ENCODE peak calls at places on chromosomes 4 and X, in five cellular contexts. One of them, this sample, is unnamed.

GRCh38 chr4:82851902-82852750 is 38.8 kb downstream of the SEC31A start:
- DNase-seq in suprapubic skin: no peak
- DNase-seq in adrenal gland: no peak
- DNase-seq in endothelial cell of umbilical vein: peak; percentile 61
- DNase-seq in transverse colon: no peak
- DNase-seq in this sample: no peak

GRCh38 chrX:1581132-1581531 is 10.3 kb upstream of the AKAP17A start:
- DNase-seq in adrenal gland: peak; percentile 76
- DNase-seq in suprapubic skin: no peak
- DNase-seq in endothelial cell of umbilical vein: peak; percentile 64
- DNase-seq in transverse colon: peak; percentile 65
- DNase-seq in this sample: no peak

GRCh38 chrX:13651150-13651549 is 1.8 kb upstream of the TCEANC start:
- DNase-seq in transverse colon: no peak
- DNase-seq in endothelial cell of umbilical vein: no peak
- DNase-seq in adrenal gland: no peak
- DNase-seq in suprapubic skin: no peak
- DNase-seq in this sample: no peak

GRCh38 chr4:89939464-89939863 is 44.8 kb downstream of the MMRN1 start:
- DNase-seq in adrenal gland: no peak
- DNase-seq in endothelial cell of umbilical vein: no peak
- DNase-seq in transverse colon: no peak
- DNase-seq in suprapubic skin: no peak
- DNase-seq in this sample: no peak

GRCh38 chrX:65451663-65452062 is 82.9 kb downstream of the LAS1L start:
- DNase-seq in endothelial cell of umbilical vein: peak; percentile 19
- DNase-seq in suprapubic skin: no peak
- DNase-seq in adrenal gland: peak; percentile 8
- DNase-seq in transverse colon: peak; percentile 8
- DNase-seq in this sample: no peak

GRCh38 chrX:18389968-18390367 is 35.4 kb upstream of the CDKL5 start:
- DNase-seq in transverse colon: no peak
- DNase-seq in endothelial cell of umbilical vein: no peak
- DNase-seq in adrenal gland: no peak
- DNase-seq in suprapubic skin: no peak
- DNase-seq in this sample: no peak

GRCh38 chrX:109681475-109682081 is 51.5 kb downstream of the ACSL4 start:
- DNase-seq in endothelial cell of umbilical vein: no peak
- DNase-seq in adrenal gland: no peak
- DNase-seq in transverse colon: no peak
- DNase-seq in suprapubic skin: no peak
- DNase-seq in this sample: no peak

GRCh38 chr4:142035556-142035955 is 399.2 kb downstream of the IL15 start:
- DNase-seq in transverse colon: no peak
- DNase-seq in adrenal gland: no peak
- DNase-seq in suprapubic skin: no peak
- DNase-seq in endothelial cell of umbilical vein: no peak
- DNase-seq in this sample: no peak

GRCh38 chr4:84638092-84638491 is 55.2 kb downstream of the CDS1 start:
- DNase-seq in adrenal gland: no peak
- DNase-seq in transverse colon: no peak
- DNase-seq in endothelial cell of umbilical vein: no peak
- DNase-seq in suprapubic skin: no peak
- DNase-seq in this sample: no peak

GRCh38 chr4:70704333-70705145 is 16.2 kb downstream of the UTP3 start:
- DNase-seq in adrenal gland: peak; percentile 84
- DNase-seq in transverse colon: peak; percentile 88
- DNase-seq in suprapubic skin: peak; percentile 91
- DNase-seq in endothelial cell of umbilical vein: peak; percentile 81
- DNase-seq in this sample: peak; percentile 65

GRCh38 chr4:106126062-106126461 is 189.9 kb downstream of the TBCK start:
- DNase-seq in endothelial cell of umbilical vein: no peak
- DNase-seq in transverse colon: no peak
- DNase-seq in suprapubic skin: no peak
- DNase-seq in adrenal gland: no peak
- DNase-seq in this sample: no peak

GRCh38 chr4:37661643-37662221 is 24.4 kb downstream of the RELL1 start:
- DNase-seq in transverse colon: no peak
- DNase-seq in endothelial cell of umbilical vein: peak; percentile 48
- DNase-seq in suprapubic skin: no peak
- DNase-seq in adrenal gland: no peak
- DNase-seq in this sample: no peak

GRCh38 chrX:130048686-130049222 is 61.5 kb downstream of the ELF4 start:
- DNase-seq in transverse colon: no peak
- DNase-seq in suprapubic skin: no peak
- DNase-seq in adrenal gland: no peak
- DNase-seq in endothelial cell of umbilical vein: no peak
- DNase-seq in this sample: no peak

GRCh38 chr4:40626183-40626990 is 3.3 kb downstream of the RBM47 start:
- DNase-seq in transverse colon: no peak
- DNase-seq in endothelial cell of umbilical vein: no peak
- DNase-seq in suprapubic skin: no peak
- DNase-seq in adrenal gland: peak; percentile 81
- DNase-seq in this sample: no peak

GRCh38 chrX:15761564-15762191 is 23.6 kb downstream of the CA5B start:
- DNase-seq in adrenal gland: peak; percentile 17
- DNase-seq in suprapubic skin: no peak
- DNase-seq in endothelial cell of umbilical vein: peak; percentile 20
- DNase-seq in transverse colon: no peak
- DNase-seq in this sample: no peak

GRCh38 chrX:129139837-129140679 is 383.2 kb downstream of the SMARCA1 start:
- DNase-seq in transverse colon: no peak
- DNase-seq in endothelial cell of umbilical vein: no peak
- DNase-seq in adrenal gland: no peak
- DNase-seq in suprapubic skin: no peak
- DNase-seq in this sample: no peak

GRCh38 chr4:122758033-122758432 is 25.5 kb downstream of the BBS12 start:
- DNase-seq in transverse colon: peak; percentile 29
- DNase-seq in endothelial cell of umbilical vein: peak; percentile 65
- DNase-seq in suprapubic skin: no peak
- DNase-seq in adrenal gland: no peak
- DNase-seq in this sample: no peak

GRCh38 chr4:116357758-116358157 is 727.6 kb downstream of the TRAM1L1 start:
- DNase-seq in transverse colon: peak; percentile 11
- DNase-seq in adrenal gland: no peak
- DNase-seq in suprapubic skin: no peak
- DNase-seq in endothelial cell of umbilical vein: peak; percentile 45
- DNase-seq in this sample: peak; percentile 10

GRCh38 chr4:51843309-51844156 is 580 bp downstream of the DCUN1D4 start:
- DNase-seq in suprapubic skin: peak; percentile 91
- DNase-seq in transverse colon: peak; percentile 73
- DNase-seq in adrenal gland: peak; percentile 84
- DNase-seq in endothelial cell of umbilical vein: peak; percentile 54
- DNase-seq in this sample: peak; percentile 70

DNA sequence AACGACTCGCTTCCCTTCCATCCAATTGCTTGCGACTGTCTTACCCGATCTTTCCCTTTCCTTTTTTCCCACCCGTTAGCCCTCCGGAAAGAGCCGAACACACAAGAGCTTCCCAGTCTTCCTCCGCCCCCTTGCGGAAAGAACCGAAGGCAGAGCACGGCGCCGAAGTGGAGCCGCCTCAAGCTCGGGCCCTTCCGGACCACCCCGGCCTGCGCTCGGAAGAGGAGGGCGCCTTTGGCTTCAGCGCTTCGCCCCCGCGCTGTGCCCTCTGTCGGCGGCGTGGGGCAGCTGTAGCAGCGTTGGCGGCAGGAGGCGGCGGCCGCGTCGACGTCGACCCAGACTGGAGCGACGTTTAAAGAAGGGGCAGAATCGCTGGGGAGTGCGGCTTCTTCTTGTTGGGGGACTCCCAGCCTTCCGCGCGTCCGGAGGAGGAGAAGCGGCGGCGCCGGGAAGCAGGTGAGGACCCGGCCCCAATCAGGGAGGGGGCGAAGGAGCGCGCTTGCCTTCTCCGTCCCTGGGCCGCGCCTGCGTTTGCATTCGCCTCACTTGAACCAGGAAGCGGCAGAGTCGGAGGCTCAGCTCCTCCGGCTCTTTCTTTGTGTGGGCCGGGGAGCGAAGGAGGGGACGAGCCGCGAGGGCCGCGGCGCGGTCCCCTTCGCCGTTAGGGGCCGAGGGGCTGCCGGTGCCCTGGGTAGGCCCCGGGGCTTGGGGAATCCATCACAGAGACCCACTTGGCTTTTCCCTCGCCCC is at the start of gene ZBTB33:
- DNase-seq in adrenal gland: peak; percentile 91
- DNase-seq in endothelial cell of umbilical vein: peak; percentile 96
- DNase-seq in suprapubic skin: peak; percentile 91
- DNase-seq in transverse colon: peak; percentile 91
- DNase-seq in this sample: peak; percentile 80
- TF ChIP-seq POLR2A in adrenal gland: peak; percentile 56
- TF ChIP-seq POLR2A in endothelial cell of umbilical vein: no peak
- TF ChIP-seq POLR2A in suprapubic skin: no peak
- TF ChIP-seq POLR2A in transverse colon: peak; percentile 88
- TF ChIP-seq POLR2A in this sample: peak; percentile 58

GRCh38 chr4:6884341-6884870 is 25.2 kb upstream of the TBC1D14 start:
- DNase-seq in endothelial cell of umbilical vein: no peak
- DNase-seq in suprapubic skin: no peak
- DNase-seq in transverse colon: no peak
- DNase-seq in adrenal gland: no peak
- DNase-seq in this sample: no peak
- H3K27ac ChIP-seq in endothelial cell of umbilical vein: no peak overlapping the region
- H3K27ac ChIP-seq in suprapubic skin: no peak overlapping the region
- H3K27ac ChIP-seq in transverse colon: no peak overlapping the region
- H3K27ac ChIP-seq in adrenal gland: no peak overlapping the region
- H3K27ac ChIP-seq in this sample: peak overlapping the region; percentile 94

GRCh38 chr4:55395529-55396304 is at the start of gene TMEM165:
- DNase-seq in adrenal gland: peak; percentile 94
- DNase-seq in endothelial cell of umbilical vein: peak; percentile 88
- DNase-seq in suprapubic skin: peak; percentile 94
- DNase-seq in transverse colon: peak; percentile 97
- DNase-seq in this sample: peak; percentile 88

GRCh38 chr4:55397521-55398321 is 2.0 kb downstream of the TMEM165 start:
- DNase-seq in suprapubic skin: no peak
- DNase-seq in endothelial cell of umbilical vein: peak; percentile 53
- DNase-seq in transverse colon: no peak
- DNase-seq in adrenal gland: peak; percentile 11
- DNase-seq in this sample: no peak

GRCh38 chr4:55395218-55395528 is 584 bp upstream of the TMEM165 start:
- DNase-seq in endothelial cell of umbilical vein: no peak
- DNase-seq in transverse colon: no peak
- DNase-seq in suprapubic skin: no peak
- DNase-seq in adrenal gland: no peak
- DNase-seq in this sample: no peak

GRCh38 chr4:55397024-55397520 is 1.3 kb downstream of the TMEM165 start:
- DNase-seq in transverse colon: no peak
- DNase-seq in adrenal gland: peak; percentile 77
- DNase-seq in suprapubic skin: peak; percentile 68
- DNase-seq in endothelial cell of umbilical vein: peak; percentile 28
- DNase-seq in this sample: no peak

DNA sequence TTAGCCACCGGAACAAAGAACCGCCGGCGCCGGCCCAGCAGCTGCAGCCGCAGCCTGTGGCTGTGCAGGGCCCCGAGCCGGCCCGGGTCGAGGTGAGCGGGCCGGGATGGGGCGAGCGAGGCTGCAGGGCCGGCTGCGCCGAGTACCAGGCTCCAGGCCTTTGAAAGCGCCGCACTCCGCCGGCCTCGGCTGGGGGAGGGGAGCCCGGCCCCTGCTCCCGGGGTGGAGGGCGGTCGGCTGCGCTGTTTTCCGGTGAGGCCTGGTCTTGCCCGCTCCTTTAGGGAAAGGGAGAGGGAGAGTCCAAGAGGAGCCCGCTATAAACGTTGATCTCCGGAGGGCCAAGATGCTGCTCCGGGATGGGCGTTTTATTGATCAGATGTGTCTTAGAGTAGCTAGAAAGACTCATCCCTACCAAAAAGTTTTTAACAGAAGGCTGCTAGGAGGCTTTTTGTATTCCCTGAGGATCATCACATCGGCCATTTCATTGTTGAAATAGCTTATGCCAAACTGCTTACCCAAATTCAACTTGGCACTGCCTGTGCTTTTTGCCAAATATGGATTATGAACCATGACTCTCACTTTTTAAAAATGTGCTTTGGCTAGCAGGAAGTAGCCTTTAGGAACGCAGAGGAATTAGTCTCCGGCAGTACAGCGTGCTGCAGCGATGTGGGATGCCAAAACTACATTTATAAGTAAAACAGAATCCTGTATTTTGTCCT is 707 bp downstream of the TMEM165 start:
- DNase-seq in transverse colon: peak; percentile 57
- DNase-seq in endothelial cell of umbilical vein: peak; percentile 43
- DNase-seq in adrenal gland: peak; percentile 61
- DNase-seq in suprapubic skin: peak; percentile 71
- DNase-seq in this sample: peak; percentile 31
- TF ChIP-seq CTCF in transverse colon: no peak
- TF ChIP-seq CTCF in endothelial cell of umbilical vein: no peak
- TF ChIP-seq CTCF in adrenal gland: no peak
- TF ChIP-seq CTCF in suprapubic skin: no peak
- TF ChIP-seq CTCF in this sample: no peak

DNA sequence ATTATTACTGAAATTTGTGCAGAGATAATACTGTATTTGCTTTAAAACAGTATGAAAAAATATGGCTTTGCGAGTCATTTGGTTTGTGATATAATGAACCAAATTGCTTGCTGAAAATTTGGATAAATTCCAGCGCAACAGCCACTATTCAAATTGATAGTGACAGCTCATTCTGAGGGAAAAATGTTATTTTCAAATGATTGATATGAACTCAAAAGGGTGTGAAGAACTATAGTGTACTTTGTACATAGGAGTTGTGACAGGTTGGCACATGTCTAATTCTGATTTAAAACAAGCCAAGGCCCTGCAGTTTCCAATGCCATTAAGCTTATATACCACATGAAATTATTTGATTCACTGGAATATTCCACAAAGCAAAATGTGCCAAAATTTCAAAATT is 1628.9 kb upstream of the AGA start:
- DNase-seq in suprapubic skin: no peak
- DNase-seq in transverse colon: no peak
- DNase-seq in endothelial cell of umbilical vein: no peak
- DNase-seq in adrenal gland: no peak
- DNase-seq in this sample: no peak
- TF ChIP-seq POLR2A in suprapubic skin: no peak
- TF ChIP-seq POLR2A in transverse colon: no peak
- TF ChIP-seq POLR2A in endothelial cell of umbilical vein: no peak
- TF ChIP-seq POLR2A in adrenal gland: no peak
- TF ChIP-seq POLR2A in this sample: no peak

This sample was measured in gastrocnemius medialis.